ENCODE peak calls at places on chromosomes 16 and 17, in eight cellular contexts. C is cardiac muscle cell, M is endothelial cell, Q is GM10248, E is PC-9, O is A549, I is astrocyte of the spinal cord, F is mesothelial cell of epicardium. B is an unnamed sample.

GRCh38 chr16:20291807-20292206 is 35.5 kb downstream of the GP2 start:
- DNase-seq in C (no peak), M (no peak), Q (no peak), E (no peak), O (no peak), I (no peak), F (no peak), B (no peak)

GRCh38 chr17:44279586-44280344 is 11.8 kb upstream of the SLC4A1 start:
- DNase-seq in C (peak), M (peak), Q (peak), E (peak), O (no peak), I (peak), F (no peak), B (no peak)

GRCh38 chr16:88059701-88060386 is 108.6 kb downstream of the BANP start:
- DNase-seq in C (no peak), M (no peak), Q (no peak), E (no peak), O (no peak), I (no peak), F (peak), B (no peak)

GRCh38 chr16:24539850-24540484 is 601 bp downstream of the RBBP6 start:
- DNase-seq in C (peak), M (peak), Q (no peak), E (peak), O (no peak), I (no peak), F (peak), B (no peak)

GRCh38 chr17:17227608-17228520 is 9.1 kb downstream of the FLCN start:
- DNase-seq in C (no peak), M (no peak), Q (no peak), E (no peak), O (no peak), I (no peak), F (no peak), B (no peak)

GRCh38 chr17:561118-561517 is 153.5 kb downstream of the VPS53 start:
- DNase-seq in C (peak), M (no peak), Q (peak), E (no peak), O (no peak), I (peak), F (no peak), B (no peak)

GRCh38 chr17:45580914-45581313 is 90.4 kb upstream of the PLEKHM1 start:
- DNase-seq in C (no peak), M (no peak), Q (no peak), E (no peak), O (no peak), I (no peak), F (no peak), B (no peak)

GRCh38 chr16:85302848-85303353 is 190.6 kb upstream of the CIBAR2 start:
- DNase-seq in C (no peak), M (no peak), Q (no peak), E (no peak), O (no peak), I (no peak), F (no peak), B (no peak)

GRCh38 chr16:66904428-66904845 is 14.2 kb downstream of the CDH16 start:
- DNase-seq in C (no peak), M (no peak), Q (no peak), E (no peak), O (no peak), I (no peak), F (no peak), B (no peak)

GRCh38 chr17:77280304-77280910 is 139.6 kb downstream of the SEC14L1 start:
- DNase-seq in C (peak), M (no peak), Q (no peak), E (peak), O (no peak), I (peak), F (no peak), B (no peak)

GRCh38 chr17:56637254-56637653 is 43.8 kb downstream of the NOG start:
- DNase-seq in C (no peak), M (no peak), Q (no peak), E (no peak), O (no peak), I (no peak), F (no peak), B (no peak)

GRCh38 chr17:62950067-62950466 is 16.0 kb upstream of the TANC2 start:
- DNase-seq in C (peak), M (no peak), Q (no peak), E (peak), O (no peak), I (peak), F (no peak), B (no peak)

GRCh38 chr17:81481011-81481799 is 31.4 kb downstream of the ACTG1 start:
- DNase-seq in C (peak), M (peak), Q (no peak), E (no peak), O (peak), I (peak), F (no peak), B (no peak)

GRCh38 chr16:85750827-85751641 is at the start of gene C16orf74:
- DNase-seq in C (peak), M (peak), Q (peak), E (peak), O (peak), I (no peak), F (no peak), B (no peak)

GRCh38 chr16:28320023-28320561 is 27.8 kb downstream of the SBK1 start:
- DNase-seq in C (no peak), M (no peak), Q (no peak), E (no peak), O (no peak), I (no peak), F (no peak), B (no peak)

GRCh38 chr17:16987830-16988601 is 16.1 kb upstream of the TNFRSF13B start:
- DNase-seq in C (peak), M (no peak), Q (peak), E (peak), O (peak), I (peak), F (no peak), B (no peak)

GRCh38 chr16:48497932-48498760 is 111.8 kb downstream of the N4BP1 start:
- DNase-seq in C (no peak), M (no peak), Q (no peak), E (peak), O (no peak), I (no peak), F (no peak), B (no peak)

GRCh38 chr16:71572497-71573116 is 4.3 kb downstream of the TAT start:
- DNase-seq in C (no peak), M (no peak), Q (no peak), E (no peak), O (no peak), I (no peak), F (no peak), B (no peak)

GRCh38 chr16:265002-265529 is 10.7 kb downstream of the RGS11 start:
- DNase-seq in C (no peak), M (no peak), Q (no peak), E (no peak), O (no peak), I (no peak), F (no peak), B (no peak)

GRCh38 chr17:35735036-35735805 is 3.8 kb downstream of the RASL10B start:
- DNase-seq in C (no peak), M (no peak), Q (no peak), E (no peak), O (no peak), I (no peak), F (no peak), B (no peak)
- TF ChIP-seq CTCF in C (no peak), M (no peak), Q (no peak), E (no peak), O (no peak), I (no peak), F (no peak), B (no peak)

DNA sequence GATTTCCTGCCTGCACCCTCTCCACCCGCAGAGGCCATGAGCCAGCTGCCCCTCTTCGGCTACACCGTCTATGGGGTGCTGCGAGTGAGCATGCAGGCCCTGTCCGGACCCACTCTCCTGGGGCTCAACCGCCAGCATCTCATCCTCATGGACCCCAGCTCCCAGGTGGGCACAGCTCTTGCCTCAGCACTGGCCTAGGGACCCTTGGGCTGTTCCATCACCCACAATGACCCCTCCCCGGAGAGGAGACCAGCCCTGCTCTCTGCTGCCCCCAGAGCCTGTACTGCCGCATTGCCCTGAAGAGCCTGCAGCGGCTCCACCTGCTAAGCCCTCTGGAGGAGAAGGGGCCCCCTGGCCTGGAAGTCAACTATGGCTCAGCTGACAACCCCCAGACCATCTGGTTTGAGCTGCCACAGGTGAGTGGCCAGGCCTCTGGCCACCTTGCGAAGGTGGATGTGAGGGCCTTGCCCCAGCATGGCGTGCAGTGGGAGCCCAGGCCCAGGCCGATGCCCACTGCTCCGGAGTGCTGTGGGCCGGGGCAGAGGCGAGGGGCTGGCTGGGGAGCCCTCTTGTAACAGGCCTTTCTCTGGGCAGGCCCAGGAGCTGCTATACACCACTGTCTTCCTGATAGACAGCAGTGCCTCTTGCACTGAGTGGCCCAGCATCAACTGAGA is 7.3 kb upstream of the SMIM5 start:
- DNase-seq in C (peak), M (peak), Q (peak), E (no peak), O (peak), I (no peak), F (no peak), B (peak)
- TF ChIP-seq CTCF in C (peak), M (peak), Q (peak), E (peak), O (peak), I (peak), F (peak), B (peak)

GRCh38 chr16:2150418-2151187 is 2.2 kb downstream of the RAB26 start:
- DNase-seq in C (peak), M (no peak), Q (no peak), E (peak), O (peak), I (peak), F (no peak), B (no peak)
- TF ChIP-seq CTCF in C (no peak), M (no peak), Q (no peak), E (no peak), O (no peak), I (no peak), F (no peak), B (no peak)

DNA sequence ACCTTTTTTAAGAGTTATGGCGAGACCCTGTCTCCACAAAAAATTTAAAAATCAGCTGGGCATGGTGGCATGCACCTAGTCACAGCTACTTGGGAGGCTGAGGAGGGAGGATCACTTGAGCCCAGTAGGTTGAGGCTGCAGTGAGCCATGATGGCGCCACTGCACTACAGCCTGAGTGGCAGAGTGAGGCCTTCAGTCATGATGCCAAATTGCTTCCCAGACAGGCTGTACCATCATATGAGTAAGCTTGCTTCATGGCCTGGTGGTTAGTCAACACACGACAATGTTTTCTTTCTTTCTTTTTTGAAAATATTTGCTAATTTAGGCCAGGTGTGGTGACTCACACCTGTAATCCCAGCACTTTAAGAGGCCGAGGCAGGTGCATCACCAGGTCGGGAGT is 12.5 kb downstream of the NTAN1 start:
- DNase-seq in C (no peak), M (no peak), Q (no peak), E (no peak), O (no peak), I (no peak), F (no peak), B (no peak)
- TF ChIP-seq CTCF in C (no peak), M (no peak), Q (no peak), E (no peak), O (no peak), I (no peak), F (no peak), B (no peak)

B was measured in progenitor cell of endocrine pancreas.